ENCODE peak calls at places on chromosome 12, in ten cellular contexts. R is lung, H is IMR-90, Q is sigmoid colon, C is kidney, K is mucosa of descending colon, T is psoas muscle, A is neural progenitor cell, M is upper lobe of right lung, J is cardiac muscle cell. G is an unnamed sample.

GRCh38 chr12:66775941-66776340 is 97.1 kb upstream of the GRIP1 start:
- DNase-seq in J (no peak), A (no peak), K (no peak), M (no peak), T (no peak), Q (no peak), R (no peak), H (no peak), C (no peak), G (no peak)

GRCh38 chr12:45232146-45232731 is 16.3 kb downstream of the ANO6 start:
- DNase-seq in A (no peak), Q (no peak), K (no peak), T (no peak), R (no peak), J (no peak), C (no peak), M (no peak), H (peak), G (no peak)

GRCh38 chr12:92055877-92056276 is 89.8 kb downstream of the BTG1 start:
- DNase-seq in M (no peak), R (no peak), J (no peak), H (no peak), K (no peak), Q (no peak), A (no peak), T (no peak), C (no peak), G (no peak)

GRCh38 chr12:46299846-46300245 is 31.0 kb upstream of the SLC38A1 start:
- DNase-seq in T (no peak), H (no peak), J (no peak), K (no peak), M (no peak), C (no peak), R (no peak), A (no peak), Q (no peak), G (no peak)

GRCh38 chr12:96198970-96199369 is 4.8 kb downstream of the ELK3 start:
- DNase-seq in T (no peak), H (peak), K (no peak), Q (no peak), R (no peak), C (no peak), A (no peak), M (no peak), J (no peak), G (no peak)

GRCh38 chr12:102479099-102479887 is 1.1 kb downstream of the IGF1 start:
- DNase-seq in K (no peak), T (no peak), Q (no peak), R (no peak), M (no peak), J (peak), A (peak), H (no peak), C (no peak), G (peak)

GRCh38 chr12:11482955-11483354 is 87.6 kb upstream of the PRB2 start:
- DNase-seq in R (no peak), C (no peak), A (no peak), K (no peak), T (no peak), J (no peak), M (no peak), Q (no peak), H (peak), G (no peak)

GRCh38 chr12:10771132-10771733 is 31.2 kb downstream of the TAS2R7 start:
- DNase-seq in A (peak), R (no peak), M (no peak), T (no peak), H (peak), Q (no peak), C (no peak), J (peak), K (no peak), G (no peak)

DNA sequence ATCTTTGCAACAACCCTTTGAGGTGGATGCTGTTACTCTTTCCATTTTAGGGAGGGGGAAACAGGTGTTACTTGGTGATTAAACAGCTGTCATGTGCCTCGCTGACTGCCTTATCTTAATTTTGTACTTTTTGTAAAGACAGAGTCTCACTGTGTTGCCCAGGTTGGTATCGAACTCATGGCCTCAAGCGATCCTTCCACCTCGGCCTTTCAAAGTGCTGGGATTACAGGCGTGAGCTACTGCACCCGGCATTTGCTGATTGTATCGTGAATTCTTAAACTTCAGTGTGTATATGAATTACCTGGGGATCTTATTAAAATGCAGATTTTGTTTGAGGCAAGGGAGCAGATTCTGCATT is 656 bp downstream of the PSMD9 start:
- DNase-seq in K (no peak), Q (no peak), T (no peak), J (no peak), R (no peak), C (no peak), A (no peak), M (no peak), H (no peak), G (no peak)
- H3K4me3 ChIP-seq in K (peak), Q (peak), T (peak), J (peak), R (peak), C (peak), A (peak), M (peak), H (peak), G (peak)

GRCh38 chr12:90010089-90010488 is 301.5 kb upstream of the ATP2B1 start:
- DNase-seq in H (peak), Q (no peak), R (no peak), C (no peak), M (no peak), A (peak), T (no peak), K (no peak), J (no peak), G (no peak)
- TF ChIP-seq CTCF in H (peak), Q (no peak), R (no peak), C (no peak), M (no peak), A (peak), T (no peak), K (no peak), J (no peak), G (no peak)

DNA sequence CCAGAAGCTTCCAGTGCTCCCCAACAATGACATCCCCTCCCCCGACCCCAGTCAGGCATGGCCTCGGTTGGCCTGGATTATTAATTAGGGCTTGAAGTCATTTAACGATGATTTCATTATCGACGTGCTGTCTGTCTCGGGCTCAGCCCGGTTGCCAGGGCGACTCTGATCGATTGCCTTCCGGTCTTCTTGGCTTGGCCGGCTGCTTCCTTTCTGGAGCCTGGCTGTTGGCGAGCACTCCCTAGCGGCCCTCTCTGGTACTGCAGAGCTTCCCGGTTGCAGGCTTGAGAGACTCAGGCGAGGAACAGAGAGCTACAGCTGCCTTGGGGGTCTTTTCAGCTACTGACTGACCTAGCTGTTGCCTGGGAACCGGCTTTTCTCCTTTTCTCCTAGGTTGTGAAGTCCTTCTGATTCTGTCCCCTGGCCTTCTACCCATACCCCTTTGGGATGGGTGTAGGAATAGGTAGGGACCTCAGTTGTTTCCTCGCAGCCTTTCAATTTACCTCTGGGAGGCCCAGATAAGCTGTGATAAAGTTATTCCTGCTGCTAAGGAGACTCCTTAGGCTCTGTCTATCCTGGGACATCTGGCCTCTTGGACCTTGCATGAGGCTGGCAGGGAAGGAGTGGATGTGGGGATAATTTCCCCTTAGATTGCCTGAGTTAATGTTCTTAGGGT is 5.5 kb upstream of the CISTR start:
- DNase-seq in M (peak), R (peak), Q (peak), K (peak), A (peak), H (peak), J (peak), C (peak), T (peak), G (peak)
- H3K4me3 ChIP-seq in M (no peak), R (no peak), Q (no peak), K (no peak), A (peak), H (no peak), J (no peak), C (peak), T (peak), G (peak)

GRCh38 chr12:118050972-118051910 is 9.7 kb downstream of the WSB2 start:
- DNase-seq in Q (no peak), M (no peak), J (no peak), T (peak), A (no peak), C (no peak), K (no peak), R (no peak), H (no peak), G (no peak)
- TF ChIP-seq CTCF in Q (no peak), M (no peak), J (no peak), T (no peak), A (no peak), C (no peak), K (no peak), R (no peak), H (no peak), G (no peak)

GRCh38 chr12:6333566-6333965 is 8.3 kb downstream of the TNFRSF1A start:
- DNase-seq in T (no peak), J (no peak), H (peak), A (no peak), Q (no peak), C (peak), K (no peak), R (no peak), M (no peak), G (no peak)
- H3K4me3 ChIP-seq in T (no peak), J (no peak), H (no peak), A (no peak), Q (no peak), C (no peak), K (no peak), R (no peak), M (no peak), G (no peak)

GRCh38 chr12:6863033-6863432 is 4.3 kb upstream of the TPI1 start:
- DNase-seq in H (no peak), A (no peak), J (no peak), R (no peak), T (no peak), K (peak), C (peak), M (no peak), Q (no peak), G (no peak)
- TF ChIP-seq CTCF in H (no peak), A (no peak), J (no peak), R (no peak), T (no peak), K (no peak), C (no peak), M (no peak), Q (no peak), G (no peak)